ENCODE peak calls at places on chromosomes 11 and 22, in six cellular contexts. One of them, this sample, is unnamed.
A peak's percentile ranks its signal among the peaks of the same experiment; 100 is the strongest.

GRCh38 chr11:125086633-125087296 is 23.7 kb downstream of the SLC37A2 start:
- DNase-seq in spleen: peak; percentile 61
- DNase-seq in IMR-90: no peak
- DNase-seq in brain microvascular endothelial cell: no peak
- DNase-seq in HCT116: no peak
- DNase-seq in testis: no peak
- DNase-seq in this sample: no peak

GRCh38 chr22:46620588-46621242 is 529 bp downstream of the GRAMD4 start:
- DNase-seq in testis: no peak
- DNase-seq in brain microvascular endothelial cell: no peak
- DNase-seq in IMR-90: no peak
- DNase-seq in HCT116: no peak
- DNase-seq in spleen: no peak
- DNase-seq in this sample: no peak

GRCh38 chr22:26372890-26373289 is 56.2 kb upstream of the ASPHD2 start:
- DNase-seq in HCT116: no peak
- DNase-seq in IMR-90: no peak
- DNase-seq in brain microvascular endothelial cell: no peak
- DNase-seq in testis: no peak
- DNase-seq in spleen: no peak
- DNase-seq in this sample: no peak

GRCh38 chr22:49351761-49352221 is 475.9 kb downstream of the BRD1 start:
- DNase-seq in IMR-90: no peak
- DNase-seq in brain microvascular endothelial cell: no peak
- DNase-seq in testis: no peak
- DNase-seq in HCT116: no peak
- DNase-seq in spleen: peak; percentile 54
- DNase-seq in this sample: peak; percentile 22

GRCh38 chr11:112834277-112834755 is 126.9 kb upstream of the NCAM1 start:
- DNase-seq in HCT116: no peak
- DNase-seq in IMR-90: no peak
- DNase-seq in spleen: no peak
- DNase-seq in testis: peak; percentile 75
- DNase-seq in brain microvascular endothelial cell: no peak
- DNase-seq in this sample: peak; percentile 89

GRCh38 chr11:65917434-65918210 is 1.2 kb downstream of the C11orf68 start:
- DNase-seq in HCT116: no peak
- DNase-seq in spleen: peak; percentile 85
- DNase-seq in testis: no peak
- DNase-seq in IMR-90: no peak
- DNase-seq in brain microvascular endothelial cell: no peak
- DNase-seq in this sample: no peak

GRCh38 chr11:115505165-115505564 is 950 bp upstream of the CADM1 start:
- DNase-seq in IMR-90: no peak
- DNase-seq in brain microvascular endothelial cell: no peak
- DNase-seq in spleen: no peak
- DNase-seq in HCT116: no peak
- DNase-seq in testis: peak; percentile 42
- DNase-seq in this sample: no peak

GRCh38 chr11:112024178-112024777 is 930 bp upstream of the DLAT start:
- DNase-seq in spleen: no peak
- DNase-seq in IMR-90: no peak
- DNase-seq in brain microvascular endothelial cell: no peak
- DNase-seq in HCT116: no peak
- DNase-seq in testis: no peak
- DNase-seq in this sample: no peak

GRCh38 chr22:26891431-26891830 is 234.0 kb downstream of the MIAT start:
- DNase-seq in spleen: no peak
- DNase-seq in brain microvascular endothelial cell: no peak
- DNase-seq in testis: no peak
- DNase-seq in HCT116: no peak
- DNase-seq in IMR-90: peak; percentile 5
- DNase-seq in this sample: no peak

GRCh38 chr11:22079133-22079847 is 113.6 kb upstream of the ANO5 start:
- DNase-seq in brain microvascular endothelial cell: no peak
- DNase-seq in spleen: no peak
- DNase-seq in testis: no peak
- DNase-seq in HCT116: no peak
- DNase-seq in IMR-90: no peak
- DNase-seq in this sample: no peak

GRCh38 chr11:24848857-24849256 is 352.0 kb downstream of the LUZP2 start:
- DNase-seq in spleen: no peak
- DNase-seq in HCT116: no peak
- DNase-seq in testis: no peak
- DNase-seq in brain microvascular endothelial cell: no peak
- DNase-seq in IMR-90: no peak
- DNase-seq in this sample: no peak

GRCh38 chr11:87454246-87454645 is 416.5 kb downstream of the TMEM135 start:
- DNase-seq in brain microvascular endothelial cell: peak; percentile 40
- DNase-seq in IMR-90: peak; percentile 35
- DNase-seq in spleen: no peak
- DNase-seq in testis: no peak
- DNase-seq in HCT116: no peak
- DNase-seq in this sample: peak; percentile 38

GRCh38 chr11:68954970-68955958 is 25.5 kb downstream of the MRGPRD start:
- DNase-seq in IMR-90: peak; percentile 45
- DNase-seq in spleen: peak; percentile 83
- DNase-seq in HCT116: no peak
- DNase-seq in brain microvascular endothelial cell: peak; percentile 5
- DNase-seq in testis: peak; percentile 54
- DNase-seq in this sample: peak; percentile 51

GRCh38 chr22:44263547-44263946 is 49.2 kb downstream of the SHISAL1 start:
- DNase-seq in HCT116: no peak
- DNase-seq in testis: no peak
- DNase-seq in IMR-90: no peak
- DNase-seq in spleen: peak; percentile 56
- DNase-seq in brain microvascular endothelial cell: no peak
- DNase-seq in this sample: no peak

GRCh38 chr22:31139866-31140716 is at the start of gene PLA2G3:
- DNase-seq in IMR-90: peak; percentile 60
- DNase-seq in spleen: no peak
- DNase-seq in brain microvascular endothelial cell: peak; percentile 51
- DNase-seq in testis: no peak
- DNase-seq in HCT116: no peak
- DNase-seq in this sample: peak; percentile 78

GRCh38 chr11:27672836-27673464 is 27.3 kb downstream of the BDNF start:
- DNase-seq in spleen: no peak
- DNase-seq in testis: no peak
- DNase-seq in brain microvascular endothelial cell: no peak
- DNase-seq in HCT116: no peak
- DNase-seq in IMR-90: peak; percentile 70
- DNase-seq in this sample: no peak

GRCh38 chr11:44632466-44633123 is 67.1 kb downstream of the CD82 start:
- DNase-seq in IMR-90: no peak
- DNase-seq in HCT116: peak; percentile 45
- DNase-seq in spleen: peak; percentile 80
- DNase-seq in brain microvascular endothelial cell: peak; percentile 31
- DNase-seq in testis: peak; percentile 41
- DNase-seq in this sample: peak; percentile 33

GRCh38 chr11:67507242-67507890 is 596 bp downstream of the CDK2AP2 start:
- DNase-seq in HCT116: peak; percentile 74
- DNase-seq in IMR-90: peak; percentile 68
- DNase-seq in brain microvascular endothelial cell: peak; percentile 64
- DNase-seq in testis: peak; percentile 79
- DNase-seq in spleen: no peak
- DNase-seq in this sample: peak; percentile 82

DNA sequence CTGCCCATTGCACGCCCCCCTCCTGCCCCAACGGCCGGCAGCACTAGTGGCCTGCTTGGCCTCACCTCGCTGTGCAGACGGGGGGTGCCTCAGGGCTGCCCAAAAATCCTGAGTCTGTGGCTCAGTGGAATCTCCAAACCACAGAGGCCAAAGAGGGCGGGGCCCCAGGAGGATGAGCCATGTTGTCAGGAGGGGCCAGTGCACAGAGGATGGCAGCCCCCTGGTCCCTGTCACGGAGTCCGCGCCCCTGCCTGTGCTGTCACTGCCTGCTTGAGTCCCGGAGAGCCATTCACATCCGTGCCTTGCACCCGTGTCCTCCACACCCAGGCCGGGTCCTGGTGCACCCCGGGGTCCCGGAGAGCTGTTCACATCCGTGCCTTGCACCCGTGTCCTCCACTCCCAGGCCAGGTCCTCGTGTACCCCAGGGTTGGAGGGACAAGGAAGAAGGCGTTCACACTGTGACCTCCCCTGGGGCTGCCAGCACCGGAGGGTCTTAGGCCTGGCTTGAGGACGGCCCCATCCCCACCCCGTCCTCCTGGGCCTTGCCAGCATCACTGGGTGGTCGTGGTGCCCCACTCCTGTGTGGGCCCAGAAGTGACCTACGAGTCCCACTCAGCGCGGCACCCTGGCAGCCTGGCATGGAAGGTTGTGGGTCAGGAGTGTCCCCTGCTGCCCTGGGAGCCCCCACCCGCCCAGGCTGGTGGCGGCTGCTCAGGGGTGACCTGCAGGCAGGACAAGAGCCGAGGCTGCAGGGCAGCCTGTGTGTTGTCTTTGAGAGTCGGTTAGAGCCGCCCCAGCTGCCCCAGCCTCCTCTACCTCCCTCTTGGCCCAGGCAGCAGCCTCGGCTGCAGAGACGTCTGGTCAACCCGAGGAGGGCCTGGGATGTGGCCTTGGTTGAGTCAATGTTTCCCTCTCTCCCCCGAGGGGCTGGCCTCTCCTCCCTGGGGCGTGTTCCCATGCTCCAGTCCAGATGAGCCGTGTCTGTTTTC is 36.1 kb upstream of the MUC5AC start:
- DNase-seq in brain microvascular endothelial cell: no peak
- DNase-seq in HCT116: no peak
- DNase-seq in spleen: peak; percentile 67
- DNase-seq in testis: peak; percentile 28
- DNase-seq in IMR-90: peak; percentile 17
- DNase-seq in this sample: peak; percentile 24
- H3K27me3 ChIP-seq in brain microvascular endothelial cell: no peaks in the 10 kb centered on the region
- H3K27me3 ChIP-seq in HCT116: peaks cover 11% of the 10 kb centered on the region
- H3K27me3 ChIP-seq in spleen: no peaks in the 10 kb centered on the region
- H3K27me3 ChIP-seq in testis: no peaks in the 10 kb centered on the region
- H3K27me3 ChIP-seq in IMR-90: peaks cover 27% of the 10 kb centered on the region
- H3K27me3 ChIP-seq in this sample: peaks cover 3% of the 10 kb centered on the region

DNA sequence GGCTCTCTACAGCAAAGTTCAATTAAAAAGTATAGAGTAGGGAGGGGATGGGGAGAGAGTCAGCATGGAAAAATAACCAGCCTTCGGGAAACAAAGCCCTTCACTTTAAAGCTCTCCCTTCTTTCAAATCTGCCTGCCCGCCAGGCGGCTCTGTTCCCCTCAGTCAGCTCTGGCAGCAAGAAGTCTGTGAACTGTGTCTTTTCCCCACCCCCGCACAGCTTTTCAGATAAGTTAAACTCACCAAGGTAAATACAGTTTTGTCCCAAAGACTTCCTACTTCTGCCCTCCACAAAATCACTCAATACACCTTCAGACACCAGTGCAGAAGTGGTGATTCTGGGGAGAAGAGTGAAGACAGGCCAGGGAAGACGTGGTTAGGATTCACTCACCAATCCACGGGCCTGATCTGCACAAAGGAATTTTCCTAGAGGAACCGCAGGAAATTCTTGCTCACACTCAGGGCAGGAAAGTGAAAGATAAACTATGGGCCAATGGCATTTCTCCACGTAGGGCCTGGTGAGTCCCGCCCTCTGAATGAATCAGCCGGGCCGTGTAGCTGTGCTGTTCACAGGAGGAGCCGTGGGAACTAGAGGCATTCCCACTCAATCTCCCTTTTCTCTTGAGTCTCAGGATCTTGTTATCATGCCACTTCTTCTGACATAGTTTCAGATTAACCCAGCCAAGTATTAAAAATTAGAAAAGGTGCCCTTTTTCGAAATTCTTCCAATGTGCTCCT is at the start of gene TRIM5:
- DNase-seq in IMR-90: peak; percentile 99
- DNase-seq in brain microvascular endothelial cell: peak; percentile 99
- DNase-seq in spleen: peak; percentile 91
- DNase-seq in testis: peak; percentile 94
- DNase-seq in HCT116: peak; percentile 92
- DNase-seq in this sample: peak; percentile 89
- H3K27me3 ChIP-seq in IMR-90: no peaks in the 10 kb centered on the region
- H3K27me3 ChIP-seq in brain microvascular endothelial cell: no peaks in the 10 kb centered on the region
- H3K27me3 ChIP-seq in spleen: no peaks in the 10 kb centered on the region
- H3K27me3 ChIP-seq in testis: no peaks in the 10 kb centered on the region
- H3K27me3 ChIP-seq in HCT116: no peaks in the 10 kb centered on the region
- H3K27me3 ChIP-seq in this sample: no peaks in the 10 kb centered on the region

GRCh38 chr11:33222052-33222451 is 35.1 kb upstream of the HIPK3 start:
- DNase-seq in HCT116: no peak
- DNase-seq in IMR-90: no peak
- DNase-seq in testis: no peak
- DNase-seq in spleen: no peak
- DNase-seq in brain microvascular endothelial cell: no peak
- DNase-seq in this sample: no peak

DNA sequence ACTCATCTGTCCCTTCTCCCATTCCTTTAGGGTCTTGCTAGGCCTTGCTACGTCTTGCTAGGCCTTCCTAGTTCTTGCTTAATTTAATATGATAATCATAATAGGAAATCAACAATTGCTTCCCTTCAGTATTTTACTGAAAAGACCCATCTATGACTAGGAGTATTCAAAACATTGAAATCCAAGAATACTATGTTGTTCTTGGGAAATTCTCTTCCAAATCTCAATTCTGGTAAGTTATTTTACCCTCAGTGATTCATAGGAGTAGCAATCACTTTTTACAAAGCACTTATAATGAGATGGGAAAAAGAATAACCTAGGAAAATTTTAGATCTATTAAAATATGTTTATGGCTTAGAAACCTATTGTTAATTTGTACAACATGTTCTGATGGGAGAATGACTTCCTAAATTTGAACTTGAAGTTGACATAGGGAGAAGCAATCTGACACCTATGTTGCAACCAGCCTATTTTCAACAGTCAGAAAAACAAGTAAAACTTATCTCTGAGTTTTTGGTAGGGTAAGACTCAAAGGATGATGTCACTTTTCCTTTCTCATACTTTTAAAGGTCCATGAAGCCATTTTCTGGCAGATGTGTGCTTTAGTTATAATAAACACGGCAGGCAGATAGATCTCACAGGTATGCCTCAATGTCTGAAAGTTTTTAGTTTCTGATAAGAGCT is 29.5 kb upstream of the HIPK3 start:
- DNase-seq in IMR-90: peak; percentile 68
- DNase-seq in brain microvascular endothelial cell: no peak
- DNase-seq in spleen: no peak
- DNase-seq in testis: no peak
- DNase-seq in HCT116: no peak
- DNase-seq in this sample: no peak
- H3K27me3 ChIP-seq in IMR-90: no peaks in the 10 kb centered on the region
- H3K27me3 ChIP-seq in brain microvascular endothelial cell: no peaks in the 10 kb centered on the region
- H3K27me3 ChIP-seq in spleen: no peaks in the 10 kb centered on the region
- H3K27me3 ChIP-seq in testis: no peaks in the 10 kb centered on the region
- H3K27me3 ChIP-seq in HCT116: no peaks in the 10 kb centered on the region
- H3K27me3 ChIP-seq in this sample: no peaks in the 10 kb centered on the region

GRCh38 chr22:48106215-48106614 is 1343.8 kb downstream of the TBC1D22A start:
- DNase-seq in IMR-90: no peak
- DNase-seq in HCT116: no peak
- DNase-seq in spleen: no peak
- DNase-seq in brain microvascular endothelial cell: no peak
- DNase-seq in testis: no peak
- DNase-seq in this sample: no peak
- H3K27me3 ChIP-seq in IMR-90: no peaks in the 10 kb centered on the region
- H3K27me3 ChIP-seq in HCT116: peaks cover under 1% of the 10 kb centered on the region
- H3K27me3 ChIP-seq in spleen: no peaks in the 10 kb centered on the region
- H3K27me3 ChIP-seq in brain microvascular endothelial cell: no peaks in the 10 kb centered on the region
- H3K27me3 ChIP-seq in testis: no peaks in the 10 kb centered on the region
- H3K27me3 ChIP-seq in this sample: peaks cover 5% of the 10 kb centered on the region